ENCODE peak calls at places on chromosomes 12 and 14, in seven cellular contexts. H is astrocyte of the cerebellum, L is neural crest cell, I is osteocyte, Y is foreskin fibroblast, G is epithelial cell of esophagus, N is fibroblast of mammary gland. R is an unnamed sample.

GRCh38 chr12:59626382-59626781 is 30.6 kb downstream of the SLC16A7 start:
- DNase-seq in H (no peak), L (no peak), I (no peak), Y (no peak), G (peak), N (peak), R (no peak)

GRCh38 chr14:46573518-46573917 is 78.1 kb downstream of the RPL10L start:
- DNase-seq in H (no peak), L (no peak), I (no peak), Y (no peak), G (no peak), N (no peak), R (no peak)

GRCh38 chr12:129075451-129076208 is 222.4 kb downstream of the GLT1D1 start:
- DNase-seq in H (no peak), L (no peak), I (no peak), Y (no peak), G (no peak), N (no peak), R (no peak)

GRCh38 chr14:81449114-81449513 is 49.0 kb upstream of the STON2 start:
- DNase-seq in H (no peak), L (no peak), I (no peak), Y (no peak), G (no peak), N (no peak), R (no peak)

GRCh38 chr12:47020211-47020821 is 59.1 kb upstream of the PCED1B start:
- DNase-seq in H (no peak), L (no peak), I (no peak), Y (no peak), G (no peak), N (no peak), R (no peak)

GRCh38 chr14:51715250-51715649 is 63.5 kb downstream of the FRMD6 start:
- DNase-seq in H (no peak), L (no peak), I (no peak), Y (no peak), G (no peak), N (no peak), R (no peak)

GRCh38 chr12:65203376-65203775 is 34.0 kb downstream of the LEMD3 start:
- DNase-seq in H (no peak), L (no peak), I (no peak), Y (no peak), G (no peak), N (no peak), R (no peak)

GRCh38 chr12:4114986-4115385 is 158.6 kb upstream of the CCND2 start:
- DNase-seq in H (no peak), L (no peak), I (no peak), Y (no peak), G (no peak), N (no peak), R (no peak)

GRCh38 chr12:27797301-27798025 is 17.4 kb upstream of the MANSC4 start:
- DNase-seq in H (no peak), L (no peak), I (no peak), Y (no peak), G (no peak), N (no peak), R (no peak)

GRCh38 chr12:47276253-47277070 is 196.7 kb upstream of the AMIGO2 start:
- DNase-seq in H (peak), L (no peak), I (no peak), Y (no peak), G (peak), N (peak), R (peak)

GRCh38 chr12:120229583-120230325 is 28.8 kb upstream of the RPLP0 start:
- DNase-seq in H (no peak), L (no peak), I (no peak), Y (no peak), G (peak), N (peak), R (no peak)

GRCh38 chr12:122721057-122721545 is 4.5 kb upstream of the HCAR3 start:
- DNase-seq in H (no peak), L (no peak), I (no peak), Y (no peak), G (peak), N (no peak), R (no peak)

GRCh38 chr12:46450279-46450748 is 77.7 kb upstream of the SLC38A2 start:
- DNase-seq in H (no peak), L (no peak), I (no peak), Y (no peak), G (peak), N (no peak), R (peak)

GRCh38 chr14:92684801-92685560 is 63.4 kb downstream of the LGMN start:
- DNase-seq in H (no peak), L (no peak), I (no peak), Y (no peak), G (no peak), N (no peak), R (no peak)

DNA sequence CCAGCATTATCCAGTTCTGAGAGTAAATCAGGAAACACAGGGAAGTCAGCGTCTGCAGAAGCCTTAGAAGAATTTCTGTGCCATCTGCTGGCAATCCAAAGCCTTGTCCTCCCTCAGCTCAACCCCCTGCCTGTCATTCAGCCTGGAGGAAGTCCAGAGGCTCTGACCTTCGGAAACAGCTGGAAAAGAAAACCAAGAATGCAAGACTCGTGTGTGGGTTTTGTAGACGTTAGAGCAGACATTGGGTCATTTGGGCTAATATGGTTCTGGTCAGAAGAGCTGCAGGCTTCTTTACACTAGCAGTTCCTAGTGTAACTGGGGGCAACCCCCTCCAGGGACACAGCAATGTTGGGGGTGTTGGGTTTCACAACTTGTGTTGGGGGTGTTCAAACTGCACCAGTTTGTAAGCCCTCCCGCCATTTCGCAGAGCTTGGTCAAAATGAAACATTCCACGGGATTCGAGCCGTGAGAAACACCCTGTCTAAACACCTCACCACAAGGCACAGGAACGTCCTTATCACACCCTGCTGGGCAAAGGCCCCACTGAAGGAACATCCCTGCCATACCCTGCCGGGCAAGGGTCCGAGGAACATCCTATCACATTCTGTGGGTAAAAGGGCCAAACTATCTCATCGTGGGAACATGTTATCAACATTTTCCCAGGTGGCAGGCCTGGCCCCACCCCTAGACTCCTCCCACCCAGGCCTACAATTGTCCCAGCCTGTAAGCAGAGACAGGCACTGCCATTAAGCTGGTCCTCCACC is 21.0 kb upstream of the SERPINA4 start:
- DNase-seq in H (no peak), L (no peak), I (peak), Y (no peak), G (no peak), N (peak), R (no peak)
- TF ChIP-seq CTCF in H (peak), L (no peak), I (peak), Y (no peak), G (no peak), N (no peak), R (no peak)

GRCh38 chr12:57368349-57369095 is 62.3 kb downstream of the R3HDM2 start:
- DNase-seq in H (no peak), L (no peak), I (no peak), Y (no peak), G (peak), N (peak), R (no peak)
- TF ChIP-seq CTCF in H (no peak), L (no peak), I (no peak), Y (no peak), G (no peak), N (no peak), R (no peak)

DNA sequence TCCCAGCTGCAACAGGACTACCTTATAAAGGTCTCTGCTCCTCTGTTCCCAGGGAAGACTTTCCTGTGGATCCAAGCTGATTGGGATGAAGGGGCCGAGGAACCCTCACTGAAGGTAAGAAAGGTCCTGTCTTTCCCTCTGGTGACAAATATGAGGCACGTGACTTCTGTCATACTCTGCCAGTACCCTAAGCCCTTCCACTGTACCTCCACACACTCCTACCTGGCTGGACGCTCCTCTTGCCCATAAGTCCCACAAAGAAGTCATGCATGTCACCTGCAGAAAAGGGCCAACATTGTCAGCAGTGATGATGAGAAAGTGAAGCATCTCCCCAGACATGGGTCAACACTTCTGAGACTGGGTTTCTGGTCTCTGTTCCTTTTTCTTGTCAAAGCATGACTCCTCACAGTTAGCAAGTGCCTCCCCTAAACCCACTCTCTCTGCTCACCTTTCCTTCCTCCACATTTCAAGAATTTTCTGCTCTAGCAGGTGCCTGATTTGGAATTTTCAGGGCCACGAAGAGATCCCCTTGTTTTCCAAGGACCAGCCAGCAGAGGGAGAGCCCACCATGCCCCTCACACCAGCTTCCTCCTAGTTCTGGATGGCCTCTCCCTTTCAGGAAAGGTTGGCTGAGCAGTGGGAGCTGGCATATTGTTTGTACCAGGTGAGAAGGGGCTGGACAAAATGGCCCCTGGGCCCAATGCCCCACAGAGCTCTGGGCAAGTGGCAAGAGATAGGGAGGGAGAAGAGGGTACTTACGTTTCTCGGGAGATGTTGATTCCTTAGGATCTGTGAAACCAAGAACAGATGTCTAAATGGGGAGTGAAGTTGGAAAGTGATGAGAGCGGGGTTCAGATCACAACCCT is 3.5 kb downstream of the TAC3 start:
- DNase-seq in H (no peak), L (no peak), I (no peak), Y (no peak), G (no peak), N (no peak), R (no peak)
- TF ChIP-seq CTCF in H (peak), L (no peak), I (no peak), Y (no peak), G (no peak), N (no peak), R (no peak)

DNA sequence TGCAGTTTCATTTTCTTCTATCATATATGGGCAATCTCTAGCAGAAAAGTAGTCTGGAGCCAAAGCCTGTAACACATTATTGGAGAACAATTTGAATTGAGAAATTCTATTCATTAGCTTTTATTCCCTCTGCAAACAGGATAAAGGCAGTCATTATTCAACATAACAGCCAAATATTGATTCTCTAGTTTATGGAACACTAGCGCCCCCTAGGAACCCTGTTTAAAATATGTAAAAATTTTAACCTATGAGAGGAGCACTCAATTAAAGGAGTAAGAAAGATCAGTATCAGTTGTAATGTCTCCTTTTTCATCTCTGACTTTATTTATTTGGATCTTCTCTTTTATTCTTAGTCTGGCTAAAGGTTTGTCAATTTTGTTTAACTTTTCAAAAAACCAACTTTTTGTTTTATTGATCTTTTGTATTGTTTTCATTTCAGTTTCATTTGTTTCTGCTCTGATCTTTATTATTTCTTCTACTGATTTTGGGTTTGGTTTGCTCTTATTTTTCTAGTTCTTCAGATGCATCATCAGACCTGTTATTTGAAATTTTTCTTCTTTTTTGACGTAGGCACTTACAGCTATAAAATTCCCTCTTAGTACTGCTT is 4.8 kb upstream of the LMNTD1 start:
- DNase-seq in H (peak), L (peak), I (no peak), Y (peak), G (peak), N (peak), R (no peak)
- TF ChIP-seq CTCF in H (peak), L (peak), I (peak), Y (peak), G (peak), N (peak), R (peak)

DNA sequence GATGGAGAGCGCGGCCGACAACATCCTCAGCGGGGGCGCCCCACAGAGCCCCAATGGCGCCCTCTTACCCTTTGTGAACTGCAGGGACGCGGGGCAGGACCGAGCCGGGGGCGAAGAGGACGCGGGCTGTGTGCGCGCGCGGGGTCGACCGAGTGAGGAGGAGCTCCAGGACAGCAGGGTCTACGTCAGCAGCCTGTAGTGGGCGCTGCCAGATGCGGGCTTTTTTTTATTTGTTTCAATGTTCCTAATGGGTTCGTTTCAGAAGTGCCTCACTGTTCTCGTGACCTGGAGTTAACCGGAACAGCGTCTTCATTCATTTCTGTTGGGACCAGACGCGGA is 103.8 kb upstream of the FKBP4 start:
- DNase-seq in H (no peak), L (peak), I (peak), Y (peak), G (no peak), N (peak), R (no peak)
- TF ChIP-seq CTCF in H (peak), L (peak), I (no peak), Y (peak), G (no peak), N (no peak), R (no peak)

DNA sequence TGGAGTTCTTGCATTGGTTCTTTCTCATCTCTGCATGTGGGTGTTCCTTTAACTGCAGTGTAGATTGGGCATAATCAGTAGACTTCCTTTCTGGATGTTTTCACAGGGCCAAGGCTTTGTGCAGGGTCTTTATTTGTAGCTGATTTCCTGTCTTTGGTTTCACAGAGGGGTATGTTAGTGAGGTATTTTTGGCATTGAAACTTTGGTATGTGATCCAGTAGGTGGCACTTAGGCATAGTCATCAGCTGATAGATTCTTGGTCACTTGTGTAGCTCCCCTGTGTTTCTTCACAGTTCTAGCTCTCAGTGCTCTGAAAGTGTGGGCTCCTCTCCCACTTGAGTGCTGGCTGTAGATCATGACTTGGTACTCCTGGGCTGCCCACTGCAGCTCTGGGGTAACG is 52.7 kb upstream of the LMO3 start:
- DNase-seq in H (no peak), L (no peak), I (no peak), Y (no peak), G (no peak), N (no peak), R (no peak)
- TF ChIP-seq CTCF in H (no peak), L (no peak), I (no peak), Y (no peak), G (no peak), N (no peak), R (no peak)

GRCh38 chr14:100121643-100122480 is 37.6 kb downstream of the DEGS2 start:
- DNase-seq in H (no peak), L (no peak), I (no peak), Y (no peak), G (no peak), N (no peak), R (no peak)

GRCh38 chr14:100123618-100124017 is 35.8 kb downstream of the DEGS2 start:
- DNase-seq in H (no peak), L (no peak), I (no peak), Y (no peak), G (no peak), N (no peak), R (no peak)

GRCh38 chr14:100120522-100121269 is 38.7 kb downstream of the DEGS2 start:
- DNase-seq in H (no peak), L (no peak), I (no peak), Y (no peak), G (no peak), N (no peak), R (no peak)

GRCh38 chr14:100124551-100125088 is 34.8 kb downstream of the DEGS2 start:
- DNase-seq in H (no peak), L (no peak), I (no peak), Y (no peak), G (no peak), N (no peak), R (no peak)

DNA sequence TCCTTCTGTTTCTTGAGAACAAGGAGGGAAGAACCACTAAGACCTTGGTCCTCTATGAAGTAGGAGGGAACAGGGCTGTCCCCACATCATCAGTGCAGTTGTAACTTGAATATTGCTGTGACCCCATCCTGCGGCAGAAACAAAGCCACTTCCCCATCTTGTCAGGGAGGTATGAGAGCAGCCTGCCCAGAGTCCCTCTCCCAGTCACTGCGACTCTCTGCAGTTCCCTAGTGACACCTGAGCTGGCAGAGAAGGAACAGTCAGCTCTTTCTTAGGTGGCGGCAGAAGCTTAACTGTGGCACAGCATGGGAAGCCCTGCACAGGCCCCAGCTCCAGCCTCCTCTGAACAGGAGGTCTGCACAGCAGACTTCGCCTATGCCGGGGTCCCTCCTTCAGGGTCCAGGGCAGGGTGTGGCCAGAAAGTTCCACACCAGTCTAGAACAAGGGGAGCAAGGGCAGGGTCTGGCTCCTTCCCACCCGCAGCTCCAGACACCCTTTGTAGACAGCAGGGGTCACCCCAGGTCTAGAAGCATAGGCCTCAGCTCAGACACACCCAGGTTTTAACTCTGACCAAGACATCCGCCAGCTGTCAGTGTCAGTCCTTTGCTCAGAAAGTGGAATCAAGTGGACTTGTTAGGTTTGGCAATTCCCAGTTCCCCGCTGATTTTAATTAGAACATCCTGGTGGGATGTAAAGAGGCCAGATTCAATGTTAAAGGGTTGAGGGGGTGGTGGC is 36.8 kb downstream of the DEGS2 start:
- DNase-seq in H (no peak), L (no peak), I (no peak), Y (no peak), G (no peak), N (no peak), R (no peak)
- TF ChIP-seq CTCF in H (no peak), L (no peak), I (no peak), Y (no peak), G (no peak), N (no peak), R (no peak)

GRCh38 chr12:77932216-77932615 is 101.5 kb downstream of the NAV3 start:
- DNase-seq in H (no peak), L (no peak), I (no peak), Y (no peak), G (no peak), N (no peak), R (no peak)
- TF ChIP-seq CTCF in H (peak), L (no peak), I (peak), Y (no peak), G (peak), N (peak), R (no peak)

DNA sequence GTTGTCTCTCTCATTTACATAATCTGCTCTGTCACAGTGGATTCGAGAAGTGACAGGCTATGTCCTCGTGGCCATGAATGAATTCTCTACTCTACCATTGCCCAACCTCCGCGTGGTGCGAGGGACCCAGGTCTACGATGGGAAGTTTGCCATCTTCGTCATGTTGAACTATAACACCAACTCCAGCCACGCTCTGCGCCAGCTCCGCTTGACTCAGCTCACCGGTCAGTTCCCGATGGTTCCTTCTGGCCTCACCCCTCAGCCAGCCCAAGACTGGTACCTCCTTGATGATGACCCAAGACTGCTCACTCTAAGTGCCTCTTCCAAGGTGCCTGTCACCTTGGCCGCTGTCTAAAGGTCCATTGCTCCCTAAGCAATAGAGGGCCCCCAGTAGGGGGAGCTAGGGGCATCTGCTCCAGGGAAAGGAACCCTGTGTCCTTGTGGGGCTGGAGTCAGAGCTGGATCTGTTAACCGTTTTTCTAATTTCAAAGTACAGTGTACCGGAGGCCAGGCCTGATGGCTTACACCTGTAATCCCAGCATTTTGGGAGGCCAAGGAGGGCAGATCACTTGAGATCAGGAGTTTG is 5.1 kb downstream of the ERBB3 start:
- DNase-seq in H (no peak), L (no peak), I (no peak), Y (no peak), G (peak), N (peak), R (no peak)
- TF ChIP-seq CTCF in H (peak), L (peak), I (no peak), Y (peak), G (peak), N (peak), R (no peak)